ENCODE peak calls at places on chromosomes 3 and 15, in six cellular contexts. One of them, this sample, is unnamed.

GRCh38 chr3:134039161-134039862 is 9.6 kb upstream of the SLCO2A1 start:
- DNase-seq in transverse colon: peak; percentile 85
- DNase-seq in HCT116: peak; percentile 8
- DNase-seq in stomach: peak; percentile 64
- DNase-seq in GM23338: peak; percentile 66
- DNase-seq in GM12878: no peak
- DNase-seq in this sample: no peak

GRCh38 chr3:182978387-182978786 is 2.0 kb downstream of the DCUN1D1 start:
- DNase-seq in transverse colon: no peak
- DNase-seq in GM23338: no peak
- DNase-seq in HCT116: no peak
- DNase-seq in stomach: no peak
- DNase-seq in GM12878: no peak
- DNase-seq in this sample: no peak

GRCh38 chr15:101501703-101502373 is 12.3 kb upstream of the PCSK6 start:
- DNase-seq in GM23338: peak; percentile 87
- DNase-seq in stomach: peak; percentile 48
- DNase-seq in HCT116: peak; percentile 22
- DNase-seq in GM12878: no peak
- DNase-seq in transverse colon: no peak
- DNase-seq in this sample: peak; percentile 54

GRCh38 chr3:57833763-57834162 is 77.7 kb downstream of the SLMAP start:
- DNase-seq in HCT116: no peak
- DNase-seq in GM12878: no peak
- DNase-seq in GM23338: no peak
- DNase-seq in transverse colon: no peak
- DNase-seq in stomach: no peak
- DNase-seq in this sample: no peak

GRCh38 chr3:176870451-176870850 is 326.8 kb downstream of the TBL1XR1 start:
- DNase-seq in HCT116: no peak
- DNase-seq in GM12878: no peak
- DNase-seq in stomach: no peak
- DNase-seq in GM23338: no peak
- DNase-seq in transverse colon: no peak
- DNase-seq in this sample: no peak

GRCh38 chr3:54928056-54928770 is at the start of gene LRTM1:
- DNase-seq in GM23338: no peak
- DNase-seq in GM12878: no peak
- DNase-seq in HCT116: no peak
- DNase-seq in stomach: no peak
- DNase-seq in transverse colon: no peak
- DNase-seq in this sample: no peak

GRCh38 chr15:78264304-78265136 is at the start of gene DNAJA4:
- DNase-seq in GM23338: peak; percentile 76
- DNase-seq in stomach: peak; percentile 64
- DNase-seq in GM12878: no peak
- DNase-seq in transverse colon: peak; percentile 63
- DNase-seq in HCT116: no peak
- DNase-seq in this sample: peak; percentile 46

GRCh38 chr3:186609247-186609868 is 3.5 kb upstream of the AHSG start:
- DNase-seq in stomach: peak; percentile 41
- DNase-seq in GM12878: no peak
- DNase-seq in transverse colon: no peak
- DNase-seq in HCT116: peak; percentile 41
- DNase-seq in GM23338: peak; percentile 18
- DNase-seq in this sample: no peak

GRCh38 chr15:55535436-55535835 is 27.4 kb upstream of the DNAAF4 start:
- DNase-seq in HCT116: no peak
- DNase-seq in stomach: no peak
- DNase-seq in GM23338: no peak
- DNase-seq in GM12878: no peak
- DNase-seq in transverse colon: no peak
- DNase-seq in this sample: no peak

GRCh38 chr3:173027429-173027828 is 113.6 kb downstream of the SPATA16 start:
- DNase-seq in HCT116: no peak
- DNase-seq in GM23338: no peak
- DNase-seq in stomach: no peak
- DNase-seq in GM12878: no peak
- DNase-seq in transverse colon: no peak
- DNase-seq in this sample: no peak

GRCh38 chr3:16302082-16302631 is 37.1 kb downstream of the OXNAD1 start:
- DNase-seq in GM12878: no peak
- DNase-seq in HCT116: no peak
- DNase-seq in transverse colon: no peak
- DNase-seq in stomach: no peak
- DNase-seq in GM23338: peak; percentile 54
- DNase-seq in this sample: no peak

GRCh38 chr3:48709051-48709461 is 8.0 kb downstream of the IP6K2 start:
- DNase-seq in HCT116: no peak
- DNase-seq in GM23338: no peak
- DNase-seq in GM12878: no peak
- DNase-seq in transverse colon: no peak
- DNase-seq in stomach: no peak
- DNase-seq in this sample: no peak

GRCh38 chr3:105195260-105195659 is 171.4 kb upstream of the ALCAM start:
- DNase-seq in HCT116: no peak
- DNase-seq in transverse colon: no peak
- DNase-seq in stomach: no peak
- DNase-seq in GM12878: no peak
- DNase-seq in GM23338: no peak
- DNase-seq in this sample: no peak

GRCh38 chr15:56365075-56365711 is at the start of gene TEX9:
- DNase-seq in HCT116: peak; percentile 69
- DNase-seq in GM23338: peak; percentile 95
- DNase-seq in transverse colon: peak; percentile 91
- DNase-seq in GM12878: peak; percentile 79
- DNase-seq in stomach: peak; percentile 88
- DNase-seq in this sample: peak; percentile 58

GRCh38 chr3:194908432-194908966 is 222.8 kb downstream of the FAM43A start:
- DNase-seq in GM12878: no peak
- DNase-seq in stomach: no peak
- DNase-seq in HCT116: no peak
- DNase-seq in GM23338: no peak
- DNase-seq in transverse colon: no peak
- DNase-seq in this sample: no peak

GRCh38 chr3:188832961-188833615 is 338.7 kb upstream of the TPRG1 start:
- DNase-seq in stomach: no peak
- DNase-seq in GM12878: no peak
- DNase-seq in transverse colon: no peak
- DNase-seq in HCT116: no peak
- DNase-seq in GM23338: peak; percentile 48
- DNase-seq in this sample: no peak

GRCh38 chr15:40489274-40490175 is 18.7 kb downstream of the CHST14 start:
- DNase-seq in GM12878: no peak
- DNase-seq in stomach: no peak
- DNase-seq in HCT116: no peak
- DNase-seq in GM23338: peak; percentile 28
- DNase-seq in transverse colon: no peak
- DNase-seq in this sample: no peak

GRCh38 chr15:40498418-40498817 is 27.6 kb downstream of the CHST14 start:
- DNase-seq in GM23338: no peak
- DNase-seq in stomach: no peak
- DNase-seq in GM12878: no peak
- DNase-seq in HCT116: no peak
- DNase-seq in transverse colon: no peak
- DNase-seq in this sample: no peak

GRCh38 chr15:40487816-40488682 is 17.3 kb downstream of the CHST14 start:
- DNase-seq in HCT116: no peak
- DNase-seq in GM23338: peak; percentile 26
- DNase-seq in stomach: no peak
- DNase-seq in transverse colon: no peak
- DNase-seq in GM12878: no peak
- DNase-seq in this sample: no peak

GRCh38 chr15:40495516-40495915 is 24.7 kb downstream of the CHST14 start:
- DNase-seq in HCT116: no peak
- DNase-seq in GM23338: no peak
- DNase-seq in GM12878: no peak
- DNase-seq in transverse colon: no peak
- DNase-seq in stomach: no peak
- DNase-seq in this sample: no peak

DNA sequence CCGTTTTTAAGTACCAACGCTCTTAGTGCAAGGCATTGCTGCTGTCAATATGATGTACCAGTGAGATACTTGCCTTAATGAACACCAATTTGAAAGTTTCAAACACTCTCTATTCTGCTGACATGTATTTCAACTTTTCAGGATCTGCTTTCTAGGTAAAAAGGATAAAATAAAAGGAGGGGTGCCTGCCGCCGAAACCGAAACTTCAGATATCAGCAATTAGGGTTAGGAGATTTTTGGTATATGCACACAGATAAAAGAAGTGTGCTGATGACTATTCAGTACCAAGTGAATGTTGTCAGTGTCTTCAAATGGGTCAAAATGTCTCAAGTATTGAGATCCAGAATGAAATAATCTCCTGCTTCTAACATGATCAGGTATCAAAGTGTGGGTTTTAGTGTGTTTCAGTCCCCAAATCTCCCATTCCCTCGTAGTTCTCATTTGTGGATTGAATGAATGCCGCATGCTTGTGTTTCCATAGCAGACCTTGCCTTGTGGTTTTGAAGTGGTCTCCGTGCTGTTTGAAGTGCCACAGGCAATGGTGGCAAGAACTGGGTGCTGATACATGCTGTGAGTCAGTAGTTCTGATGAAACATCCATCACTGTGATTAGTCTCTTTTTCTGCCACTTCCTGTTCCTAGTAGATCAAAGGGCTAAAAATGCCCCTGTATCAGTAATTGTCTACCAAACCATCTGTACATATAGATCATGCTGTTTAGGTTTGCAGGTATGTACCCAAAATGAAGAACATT is 22.5 kb downstream of the CHST14 start:
- DNase-seq in GM23338: no peak
- DNase-seq in HCT116: no peak
- DNase-seq in stomach: no peak
- DNase-seq in GM12878: no peak
- DNase-seq in transverse colon: no peak
- DNase-seq in this sample: no peak
- TF ChIP-seq POLR2AphosphoS5 in GM23338: no peak
- TF ChIP-seq POLR2AphosphoS5 in HCT116: no peak
- TF ChIP-seq POLR2AphosphoS5 in stomach: no peak
- TF ChIP-seq POLR2AphosphoS5 in GM12878: no peak
- TF ChIP-seq POLR2AphosphoS5 in transverse colon: no peak
- TF ChIP-seq POLR2AphosphoS5 in this sample: no peak

DNA sequence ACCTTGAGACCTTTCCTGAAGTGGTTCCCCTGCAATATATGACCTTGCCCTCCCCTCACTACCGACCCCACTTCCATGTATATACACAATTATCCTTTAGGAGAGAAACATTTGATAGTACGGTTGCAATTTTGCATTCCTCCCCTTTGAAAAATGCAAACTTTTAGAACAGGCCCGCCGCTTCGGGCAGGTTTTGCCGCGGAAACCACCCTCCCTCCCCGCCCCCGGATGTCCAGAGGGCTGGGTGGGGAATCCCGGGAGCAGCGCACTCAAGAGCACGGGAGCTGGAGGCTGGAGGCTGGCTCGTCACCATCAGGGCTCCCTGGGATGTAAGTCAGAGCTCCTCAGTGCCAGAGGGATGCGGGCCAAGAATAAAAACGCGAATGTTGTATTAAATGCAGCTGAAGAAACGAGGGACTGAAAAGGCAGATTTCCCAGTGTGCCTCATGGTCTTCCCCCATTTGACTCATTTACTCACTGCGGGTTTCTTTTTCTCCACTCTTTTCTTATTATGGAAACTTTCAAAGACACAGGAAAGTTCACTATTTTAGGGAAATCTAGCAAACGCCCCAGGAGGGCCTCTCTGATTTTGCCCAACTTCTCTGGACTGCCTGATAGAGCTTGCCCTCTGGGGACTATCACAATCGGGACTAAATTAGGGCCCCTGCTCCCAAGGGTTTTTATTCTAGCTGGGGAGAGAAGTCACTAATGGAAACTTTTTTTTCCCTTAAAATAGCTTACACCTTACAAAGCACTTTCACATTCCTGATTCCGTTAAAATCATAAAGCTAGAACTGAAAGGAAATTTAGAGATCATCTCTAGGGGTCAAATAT is 2.9 kb upstream of the USP3 start:
- DNase-seq in GM12878: no peak
- DNase-seq in GM23338: peak; percentile 62
- DNase-seq in transverse colon: peak; percentile 83
- DNase-seq in stomach: peak; percentile 80
- DNase-seq in HCT116: no peak
- DNase-seq in this sample: no peak
- TF ChIP-seq POLR2AphosphoS5 in GM12878: peak; percentile 67
- TF ChIP-seq POLR2AphosphoS5 in GM23338: no peak
- TF ChIP-seq POLR2AphosphoS5 in transverse colon: peak; percentile 53
- TF ChIP-seq POLR2AphosphoS5 in stomach: peak; percentile 58
- TF ChIP-seq POLR2AphosphoS5 in HCT116: peak; percentile 69
- TF ChIP-seq POLR2AphosphoS5 in this sample: no peak

DNA sequence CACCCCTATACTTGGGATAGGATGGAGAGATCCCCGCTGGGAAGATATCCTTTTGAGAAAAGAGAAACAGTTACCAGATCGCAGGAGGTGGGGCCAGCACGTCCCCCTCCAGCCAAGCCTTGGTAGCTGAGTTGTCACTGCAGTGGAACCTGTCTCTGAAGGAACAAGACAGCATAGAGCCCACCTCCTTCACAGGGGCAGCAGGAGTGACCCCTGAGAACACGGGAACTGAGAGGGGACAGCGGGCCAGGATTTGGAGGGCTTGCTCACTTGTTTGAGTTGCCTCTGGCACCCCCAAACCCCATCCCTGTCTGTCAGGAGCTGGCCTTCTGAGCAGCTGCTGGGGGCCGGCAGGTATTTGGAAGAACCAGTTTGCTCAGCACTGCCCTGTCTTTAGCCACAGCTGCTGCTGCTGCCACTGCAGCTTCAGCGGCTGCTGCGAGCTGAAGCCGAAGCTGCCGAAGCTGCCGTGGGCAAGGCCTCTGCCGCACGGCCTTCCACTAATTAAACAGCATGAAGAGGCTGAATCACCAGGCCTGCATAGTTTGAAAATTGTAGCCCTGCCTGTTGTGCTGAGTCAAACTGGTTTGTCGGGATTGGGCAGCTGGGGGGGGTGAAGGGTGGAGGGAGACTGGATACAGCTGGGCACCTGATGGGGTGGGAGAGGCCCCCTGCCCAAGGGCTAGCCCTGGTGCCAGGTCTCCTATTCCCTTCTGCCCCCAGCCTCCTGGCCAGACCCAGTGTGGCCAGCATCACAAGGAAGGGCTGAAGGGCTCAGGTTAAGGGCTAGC is 4.0 kb downstream of the EPHB3 start:
- DNase-seq in stomach: peak; percentile 88
- DNase-seq in GM12878: no peak
- DNase-seq in transverse colon: peak; percentile 86
- DNase-seq in GM23338: no peak
- DNase-seq in HCT116: peak; percentile 60
- DNase-seq in this sample: no peak
- TF ChIP-seq POLR2AphosphoS5 in stomach: peak; percentile 85
- TF ChIP-seq POLR2AphosphoS5 in GM12878: no peak
- TF ChIP-seq POLR2AphosphoS5 in transverse colon: peak; percentile 51
- TF ChIP-seq POLR2AphosphoS5 in GM23338: no peak
- TF ChIP-seq POLR2AphosphoS5 in HCT116: peak; percentile 34
- TF ChIP-seq POLR2AphosphoS5 in this sample: no peak

DNA sequence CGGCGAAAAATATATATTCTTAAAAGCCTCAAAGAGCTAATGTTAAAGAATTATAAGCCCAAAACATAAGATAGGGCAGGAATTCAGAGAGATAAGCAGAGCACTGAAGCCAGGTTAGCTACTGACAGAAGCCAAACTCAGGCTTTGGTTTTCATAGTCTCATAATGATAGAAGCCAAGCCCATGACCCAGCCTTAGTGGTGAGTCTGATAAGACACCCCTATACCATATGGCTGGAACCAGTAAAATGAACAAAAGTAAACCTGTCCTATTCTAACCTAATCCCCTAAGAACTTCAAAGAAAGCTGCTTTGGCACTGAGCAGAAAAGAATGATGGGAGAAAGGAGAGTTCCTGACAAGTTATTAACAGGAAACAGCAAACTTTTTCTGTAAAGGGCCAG is 25.9 kb downstream of the MYO9A start:
- DNase-seq in HCT116: no peak
- DNase-seq in stomach: no peak
- DNase-seq in transverse colon: no peak
- DNase-seq in GM12878: no peak
- DNase-seq in GM23338: no peak
- DNase-seq in this sample: no peak
- TF ChIP-seq POLR2AphosphoS5 in HCT116: no peak
- TF ChIP-seq POLR2AphosphoS5 in stomach: no peak
- TF ChIP-seq POLR2AphosphoS5 in transverse colon: no peak
- TF ChIP-seq POLR2AphosphoS5 in GM12878: no peak
- TF ChIP-seq POLR2AphosphoS5 in GM23338: no peak
- TF ChIP-seq POLR2AphosphoS5 in this sample: no peak

This sample was measured in GM12891.